ENCODE peak calls at places on chromosomes 3 and 15, in six cellular contexts. F is AG20443, V is T-helper 2 cell, W is NCI-H1930, R is NCI-H460, Q is Daoy. O is an unnamed sample.

GRCh38 chr15:78340243-78341056 is at the start of gene CRABP1:
- DNase-seq in F (no peak), V (no peak), W (peak), R (no peak), Q (no peak), O (no peak)

GRCh38 chr3:21294768-21295167 is 456.2 kb downstream of the ZNF385D start:
- DNase-seq in F (peak), V (no peak), W (no peak), R (no peak), Q (no peak), O (no peak)

GRCh38 chr3:176906046-176906905 is 291.0 kb downstream of the TBL1XR1 start:
- DNase-seq in F (no peak), V (no peak), W (no peak), R (no peak), Q (peak), O (no peak)

GRCh38 chr3:72310028-72310987 is 525.4 kb upstream of the PROK2 start:
- DNase-seq in F (peak), V (no peak), W (no peak), R (peak), Q (peak), O (peak)

GRCh38 chr15:85499498-85499897 is 119.1 kb downstream of the AKAP13 start:
- DNase-seq in F (no peak), V (no peak), W (no peak), R (no peak), Q (peak), O (no peak)

GRCh38 chr15:74251187-74251811 is 15.2 kb downstream of the CCDC33 start:
- DNase-seq in F (no peak), V (no peak), W (no peak), R (no peak), Q (no peak), O (no peak)

GRCh38 chr3:98730338-98730737 is 32.8 kb upstream of the ST3GAL6 start:
- DNase-seq in F (no peak), V (no peak), W (no peak), R (no peak), Q (peak), O (no peak)

GRCh38 chr3:11467875-11468274 is 175.8 kb downstream of the VGLL4 start:
- DNase-seq in F (no peak), V (no peak), W (no peak), R (no peak), Q (no peak), O (no peak)

GRCh38 chr3:58217209-58217811 is 6.5 kb upstream of the DNASE1L3 start:
- DNase-seq in F (peak), V (peak), W (no peak), R (peak), Q (peak), O (no peak)

GRCh38 chr3:55406666-55407425 is 80.3 kb downstream of the WNT5A start:
- DNase-seq in F (no peak), V (no peak), W (no peak), R (no peak), Q (peak), O (no peak)

GRCh38 chr3:20406621-20407020 is 220.6 kb upstream of the SGO1 start:
- DNase-seq in F (no peak), V (no peak), W (no peak), R (no peak), Q (no peak), O (no peak)

GRCh38 chr15:76951161-76951714 is 19.7 kb downstream of the RCN2 start:
- DNase-seq in F (no peak), V (no peak), W (no peak), R (no peak), Q (no peak), O (no peak)

GRCh38 chr3:37324752-37325407 is 150.5 kb upstream of the LRRFIP2 start:
- DNase-seq in F (peak), V (no peak), W (no peak), R (no peak), Q (no peak), O (no peak)

GRCh38 chr3:148146947-148147346 is 550.8 kb upstream of the AGTR1 start:
- DNase-seq in F (peak), V (no peak), W (no peak), R (no peak), Q (no peak), O (no peak)

GRCh38 chr3:128488995-128489859 is 3.8 kb downstream of the GATA2 start:
- DNase-seq in F (peak), V (no peak), W (peak), R (no peak), Q (peak), O (peak)

GRCh38 chr3:195352895-195353488 is 82.0 kb upstream of the XXYLT1 start:
- DNase-seq in F (peak), V (no peak), W (no peak), R (peak), Q (peak), O (no peak)

GRCh38 chr15:99019558-99020540 is 12.3 kb upstream of the PGPEP1L start:
- DNase-seq in F (peak), V (no peak), W (no peak), R (peak), Q (peak), O (no peak)

GRCh38 chr3:127816783-127817182 is 5.5 kb downstream of the MGLL start:
- DNase-seq in F (no peak), V (no peak), W (no peak), R (no peak), Q (no peak), O (no peak)

GRCh38 chr15:52362497-52362896 is 66.9 kb upstream of the MYO5C start:
- DNase-seq in F (peak), V (no peak), W (no peak), R (no peak), Q (no peak), O (no peak)

GRCh38 chr15:88657326-88658069 is 18.7 kb downstream of the ISG20 start:
- DNase-seq in F (peak), V (no peak), W (no peak), R (peak), Q (peak), O (no peak)

GRCh38 chr3:126781889-126782491 is 78.0 kb downstream of the CHCHD6 start:
- DNase-seq in F (peak), V (no peak), W (no peak), R (no peak), Q (peak), O (no peak)

GRCh38 chr3:184562146-184562861 is 719 bp downstream of the EPHB3 start:
- DNase-seq in F (peak), V (no peak), W (no peak), R (no peak), Q (peak), O (peak)

GRCh38 chr3:25872200-25872877 is 82.4 kb downstream of the OXSM start:
- DNase-seq in F (no peak), V (no peak), W (no peak), R (no peak), Q (no peak), O (no peak)

GRCh38 chr3:69558912-69559311 is 173.0 kb upstream of the FRMD4B start:
- DNase-seq in F (no peak), V (no peak), W (no peak), R (no peak), Q (no peak), O (no peak)

GRCh38 chr3:150341893-150342292 is 66.2 kb upstream of the TSC22D2 start:
- DNase-seq in F (no peak), V (no peak), W (no peak), R (no peak), Q (no peak), O (no peak)

GRCh38 chr3:8503871-8504610 is 2.4 kb downstream of the LMCD1 start:
- DNase-seq in F (no peak), V (no peak), W (no peak), R (no peak), Q (peak), O (no peak)